ENCODE peak calls at places on chromosomes 1 and 21, in seven cellular contexts. One of them, this sample, is unnamed.
A peak's percentile ranks its signal among the peaks of the same experiment; 100 is the strongest.

GRCh38 chr1:184822267-184822666 is 67.6 kb upstream of the EDEM3 start:
- DNase-seq in SK-N-SH: no peak
- DNase-seq in GM12878: no peak
- DNase-seq in HCT116: no peak
- DNase-seq in HepG2: no peak
- DNase-seq in K562: no peak
- DNase-seq in H1: no peak
- DNase-seq in this sample: no peak

GRCh38 chr1:182394055-182394775 is 2.6 kb upstream of the GLUL start:
- DNase-seq in HepG2: no peak
- DNase-seq in GM12878: no peak
- DNase-seq in HCT116: no peak
- DNase-seq in H1: no peak
- DNase-seq in K562: no peak
- DNase-seq in SK-N-SH: no peak
- DNase-seq in this sample: no peak

GRCh38 chr1:115495603-115496002 is 146.2 kb upstream of the VANGL1 start:
- DNase-seq in GM12878: no peak
- DNase-seq in SK-N-SH: no peak
- DNase-seq in H1: no peak
- DNase-seq in HepG2: no peak
- DNase-seq in HCT116: no peak
- DNase-seq in K562: no peak
- DNase-seq in this sample: no peak

GRCh38 chr1:25047506-25048240 is 117.6 kb upstream of the RUNX3 start:
- DNase-seq in H1: no peak
- DNase-seq in GM12878: no peak
- DNase-seq in SK-N-SH: no peak
- DNase-seq in K562: no peak
- DNase-seq in HCT116: no peak
- DNase-seq in HepG2: no peak
- DNase-seq in this sample: no peak

GRCh38 chr1:150262388-150263320 is 5.1 kb downstream of the CA14 start:
- DNase-seq in K562: no peak
- DNase-seq in SK-N-SH: no peak
- DNase-seq in GM12878: no peak
- DNase-seq in HepG2: no peak
- DNase-seq in HCT116: no peak
- DNase-seq in H1: no peak
- DNase-seq in this sample: no peak

GRCh38 chr1:39081266-39082139 is 55.4 kb downstream of the NDUFS5 start:
- DNase-seq in SK-N-SH: peak; percentile 89
- DNase-seq in GM12878: no peak
- DNase-seq in K562: peak; percentile 75
- DNase-seq in H1: no peak
- DNase-seq in HCT116: no peak
- DNase-seq in HepG2: no peak
- DNase-seq in this sample: no peak

GRCh38 chr1:174874337-174875053 is 125.3 kb upstream of the CACYBP start:
- DNase-seq in GM12878: peak; percentile 40
- DNase-seq in HCT116: no peak
- DNase-seq in SK-N-SH: no peak
- DNase-seq in K562: no peak
- DNase-seq in HepG2: no peak
- DNase-seq in H1: no peak
- DNase-seq in this sample: no peak

GRCh38 chr1:77175230-77175844 is 43.9 kb downstream of the PIGK start:
- DNase-seq in HepG2: no peak
- DNase-seq in SK-N-SH: no peak
- DNase-seq in H1: no peak
- DNase-seq in HCT116: peak; percentile 32
- DNase-seq in K562: no peak
- DNase-seq in GM12878: no peak
- DNase-seq in this sample: no peak

GRCh38 chr1:200890818-200891773 is 3.6 kb upstream of the INAVA start:
- DNase-seq in H1: no peak
- DNase-seq in K562: no peak
- DNase-seq in HCT116: peak; percentile 54
- DNase-seq in SK-N-SH: peak; percentile 88
- DNase-seq in HepG2: peak; percentile 68
- DNase-seq in GM12878: no peak
- DNase-seq in this sample: peak; percentile 92

GRCh38 chr1:33986389-33987095 is 122.7 kb downstream of the HMGB4 start:
- DNase-seq in HepG2: no peak
- DNase-seq in H1: no peak
- DNase-seq in SK-N-SH: no peak
- DNase-seq in GM12878: no peak
- DNase-seq in K562: no peak
- DNase-seq in HCT116: no peak
- DNase-seq in this sample: no peak

GRCh38 chr1:156122519-156123355 is 8.2 kb downstream of the LMNA start:
- DNase-seq in GM12878: no peak
- DNase-seq in H1: no peak
- DNase-seq in K562: peak; percentile 55
- DNase-seq in HCT116: no peak
- DNase-seq in SK-N-SH: no peak
- DNase-seq in HepG2: peak; percentile 70
- DNase-seq in this sample: no peak

GRCh38 chr1:157691285-157691920 is 9.2 kb downstream of the FCRL3 start:
- DNase-seq in GM12878: no peak
- DNase-seq in HCT116: peak; percentile 21
- DNase-seq in K562: peak; percentile 13
- DNase-seq in HepG2: peak; percentile 7
- DNase-seq in SK-N-SH: peak; percentile 42
- DNase-seq in H1: no peak
- DNase-seq in this sample: peak; percentile 46

GRCh38 chr1:203349166-203349565 is 1.8 kb downstream of the FMOD start:
- DNase-seq in K562: no peak
- DNase-seq in HepG2: no peak
- DNase-seq in H1: no peak
- DNase-seq in GM12878: no peak
- DNase-seq in HCT116: no peak
- DNase-seq in SK-N-SH: no peak
- DNase-seq in this sample: no peak

GRCh38 chr1:30977105-30977504 is 68.5 kb upstream of the SDC3 start:
- DNase-seq in GM12878: no peak
- DNase-seq in HepG2: peak; percentile 27
- DNase-seq in H1: no peak
- DNase-seq in K562: no peak
- DNase-seq in HCT116: no peak
- DNase-seq in SK-N-SH: no peak
- DNase-seq in this sample: peak; percentile 19

GRCh38 chr1:32742132-32742947 is 39.8 kb upstream of the SYNC start:
- DNase-seq in H1: no peak
- DNase-seq in GM12878: no peak
- DNase-seq in K562: peak; percentile 63
- DNase-seq in HCT116: no peak
- DNase-seq in HepG2: peak; percentile 48
- DNase-seq in SK-N-SH: peak; percentile 61
- DNase-seq in this sample: no peak

GRCh38 chr1:51302746-51303145 is 27.6 kb downstream of the TTC39A start:
- DNase-seq in HepG2: no peak
- DNase-seq in H1: no peak
- DNase-seq in SK-N-SH: no peak
- DNase-seq in K562: no peak
- DNase-seq in GM12878: no peak
- DNase-seq in HCT116: no peak
- DNase-seq in this sample: no peak

GRCh38 chr1:231106347-231106746 is 55.5 kb upstream of the TRIM67 start:
- DNase-seq in GM12878: no peak
- DNase-seq in H1: no peak
- DNase-seq in HepG2: no peak
- DNase-seq in HCT116: no peak
- DNase-seq in K562: no peak
- DNase-seq in SK-N-SH: no peak
- DNase-seq in this sample: no peak

GRCh38 chr1:200744143-200744542 is 5.5 kb downstream of the CAMSAP2 start:
- DNase-seq in HepG2: no peak
- DNase-seq in SK-N-SH: no peak
- DNase-seq in HCT116: no peak
- DNase-seq in H1: no peak
- DNase-seq in GM12878: no peak
- DNase-seq in K562: no peak
- DNase-seq in this sample: no peak

GRCh38 chr1:43450251-43451070 is 3.3 kb downstream of the HYI start:
- DNase-seq in HepG2: no peak
- DNase-seq in H1: no peak
- DNase-seq in K562: no peak
- DNase-seq in SK-N-SH: no peak
- DNase-seq in HCT116: no peak
- DNase-seq in GM12878: no peak
- DNase-seq in this sample: no peak

GRCh38 chr1:177164380-177165068 is at the start of gene ASTN1:
- DNase-seq in HepG2: no peak
- DNase-seq in HCT116: no peak
- DNase-seq in K562: no peak
- DNase-seq in GM12878: no peak
- DNase-seq in H1: no peak
- DNase-seq in SK-N-SH: peak; percentile 90
- DNase-seq in this sample: no peak

GRCh38 chr1:44632511-44633072 is 41.7 kb downstream of the TMEM53 start:
- DNase-seq in H1: no peak
- DNase-seq in K562: peak; percentile 69
- DNase-seq in GM12878: no peak
- DNase-seq in HepG2: no peak
- DNase-seq in HCT116: no peak
- DNase-seq in SK-N-SH: peak; percentile 46
- DNase-seq in this sample: no peak

GRCh38 chr1:201495447-201496295 is 11.3 kb downstream of the CSRP1 start:
- DNase-seq in HepG2: peak; percentile 84
- DNase-seq in HCT116: no peak
- DNase-seq in GM12878: no peak
- DNase-seq in H1: no peak
- DNase-seq in SK-N-SH: peak; percentile 42
- DNase-seq in K562: no peak
- DNase-seq in this sample: peak; percentile 81

GRCh38 chr1:93109578-93109977 is 30.5 kb downstream of the MTF2 start:
- DNase-seq in K562: no peak
- DNase-seq in GM12878: no peak
- DNase-seq in SK-N-SH: no peak
- DNase-seq in H1: no peak
- DNase-seq in HepG2: no peak
- DNase-seq in HCT116: no peak
- DNase-seq in this sample: no peak

GRCh38 chr1:9721606-9722377 is 70.3 kb downstream of the PIK3CD start:
- DNase-seq in HCT116: no peak
- DNase-seq in SK-N-SH: peak; percentile 87
- DNase-seq in K562: peak; percentile 86
- DNase-seq in GM12878: no peak
- DNase-seq in HepG2: peak; percentile 30
- DNase-seq in H1: peak; percentile 54
- DNase-seq in this sample: peak; percentile 46
- TF ChIP-seq JUND in HCT116: no peak
- TF ChIP-seq JUND in SK-N-SH: no peak
- TF ChIP-seq JUND in K562: no peak
- TF ChIP-seq JUND in GM12878: no peak
- TF ChIP-seq JUND in HepG2: no peak
- TF ChIP-seq JUND in H1: no peak
- TF ChIP-seq JUND in this sample: no peak

GRCh38 chr1:59178339-59178744 is 118.6 kb upstream of the FGGY start:
- DNase-seq in H1: no peak
- DNase-seq in HepG2: no peak
- DNase-seq in K562: no peak
- DNase-seq in SK-N-SH: no peak
- DNase-seq in HCT116: no peak
- DNase-seq in GM12878: no peak
- DNase-seq in this sample: no peak
- TF ChIP-seq JUND in H1: no peak
- TF ChIP-seq JUND in HepG2: no peak
- TF ChIP-seq JUND in K562: no peak
- TF ChIP-seq JUND in SK-N-SH: no peak
- TF ChIP-seq JUND in HCT116: no peak
- TF ChIP-seq JUND in GM12878: no peak
- TF ChIP-seq JUND in this sample: no peak

DNA sequence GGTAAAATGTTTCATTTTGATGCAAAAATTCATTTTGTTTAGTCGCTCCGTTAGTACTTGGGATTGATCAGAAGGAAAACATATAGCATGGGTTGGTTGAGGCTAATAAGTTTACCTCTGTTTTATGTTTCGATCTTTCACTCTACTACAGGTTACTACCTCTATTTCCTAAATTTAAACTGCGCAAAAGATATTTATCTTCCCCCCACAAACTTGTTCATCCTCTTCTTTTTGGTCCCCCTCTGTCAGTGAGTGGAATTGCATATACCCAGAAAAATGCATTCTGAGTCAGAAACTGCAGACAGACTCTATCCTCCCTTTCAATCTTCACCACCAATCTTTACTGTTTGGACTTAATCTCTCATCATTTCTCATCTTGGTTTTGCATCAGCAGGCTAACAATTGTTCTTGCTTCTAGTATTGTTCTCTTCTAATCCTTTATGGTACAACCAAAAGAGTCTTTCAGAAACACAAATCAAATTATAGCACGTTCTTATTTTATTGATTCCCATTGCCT is 316.0 kb upstream of the ADGRL4 start:
- DNase-seq in HCT116: no peak
- DNase-seq in GM12878: no peak
- DNase-seq in HepG2: no peak
- DNase-seq in K562: no peak
- DNase-seq in SK-N-SH: no peak
- DNase-seq in H1: no peak
- DNase-seq in this sample: no peak
- TF ChIP-seq JUND in HCT116: no peak
- TF ChIP-seq JUND in GM12878: no peak
- TF ChIP-seq JUND in HepG2: no peak
- TF ChIP-seq JUND in K562: no peak
- TF ChIP-seq JUND in SK-N-SH: no peak
- TF ChIP-seq JUND in H1: no peak
- TF ChIP-seq JUND in this sample: no peak

GRCh38 chr21:29789393-29789792 is 150.4 kb downstream of the GRIK1 start:
- DNase-seq in K562: no peak
- DNase-seq in HCT116: no peak
- DNase-seq in SK-N-SH: no peak
- DNase-seq in H1: no peak
- DNase-seq in HepG2: no peak
- DNase-seq in GM12878: no peak
- DNase-seq in this sample: no peak
- TF ChIP-seq JUND in K562: no peak
- TF ChIP-seq JUND in HCT116: no peak
- TF ChIP-seq JUND in SK-N-SH: no peak
- TF ChIP-seq JUND in H1: no peak
- TF ChIP-seq JUND in HepG2: no peak
- TF ChIP-seq JUND in GM12878: no peak
- TF ChIP-seq JUND in this sample: no peak

DNA sequence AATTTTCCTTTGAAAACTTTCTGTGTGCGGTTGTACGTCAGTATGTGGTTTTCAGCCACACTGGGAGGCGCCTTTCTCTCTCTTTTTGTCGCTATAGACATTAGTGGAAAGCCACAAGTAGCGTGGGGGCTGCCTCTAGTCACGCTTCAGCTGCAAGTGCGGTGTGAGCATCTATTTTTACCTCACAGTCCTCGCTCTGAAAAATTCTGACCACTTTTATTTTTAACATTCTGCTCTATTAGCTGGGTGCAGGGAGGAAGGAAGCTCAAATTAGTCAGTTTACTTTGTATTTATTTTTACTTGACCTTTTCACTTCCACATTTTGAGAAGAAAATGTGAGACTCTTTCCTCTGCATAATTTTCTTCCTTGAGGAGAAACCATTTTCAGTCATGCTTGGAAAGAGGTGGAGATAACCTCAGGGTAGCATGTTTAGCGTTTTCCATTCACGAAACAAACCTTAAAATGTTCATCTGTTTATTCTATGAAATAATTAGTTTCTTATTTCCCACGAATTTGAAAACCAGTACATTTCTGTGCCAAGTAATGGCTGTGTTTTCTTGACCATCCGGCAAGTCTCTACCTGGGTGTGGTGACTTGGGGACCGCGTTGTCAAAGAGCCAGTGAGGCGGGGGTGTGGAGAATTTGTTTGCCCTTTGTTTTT is 35.6 kb downstream of the ADARB1 start:
- DNase-seq in HepG2: no peak
- DNase-seq in SK-N-SH: no peak
- DNase-seq in HCT116: no peak
- DNase-seq in GM12878: peak; percentile 94
- DNase-seq in K562: no peak
- DNase-seq in H1: no peak
- DNase-seq in this sample: no peak
- TF ChIP-seq JUND in HepG2: no peak
- TF ChIP-seq JUND in SK-N-SH: no peak
- TF ChIP-seq JUND in HCT116: no peak
- TF ChIP-seq JUND in GM12878: peak; percentile 18
- TF ChIP-seq JUND in K562: no peak
- TF ChIP-seq JUND in H1: no peak
- TF ChIP-seq JUND in this sample: no peak